ENCODE peak calls at places on chromosomes 12 and 14, in five cellular contexts. T, U, Z, V and Y are unnamed samples.
A peak's percentile ranks its signal among the peaks of the same experiment; 100 is the strongest.

GRCh38 chr14:23299558-23299957 is 3.1 kb downstream of the PPP1R3E start:
- DNase-seq in T (peak; percentile 81), Z (no peak), U (no peak), V (peak; percentile 70), Y (no peak)

GRCh38 chr12:31215521-31216232 is 110.3 kb downstream of the SINHCAF start:
- DNase-seq in Z (no peak), V (no peak), T (peak; percentile 83), U (no peak), Y (no peak)

GRCh38 chr14:99605299-99605961 is 1.4 kb upstream of the CCDC85C start:
- DNase-seq in T (peak; percentile 77), Z (peak; percentile 76), U (peak; percentile 79), V (peak; percentile 74), Y (no peak)

GRCh38 chr12:117060236-117060926 is 38.8 kb downstream of the TESC start:
- DNase-seq in T (no peak), Z (no peak), V (no peak), U (no peak), Y (no peak)

GRCh38 chr12:6767301-6767591 is 1.1 kb downstream of the PTMS start:
- DNase-seq in V (no peak), T (no peak), Z (no peak), U (no peak), Y (no peak)

GRCh38 chr14:79279645-79280399 is 931.5 kb downstream of the DIO2 start:
- DNase-seq in Z (no peak), V (peak; percentile 10), T (peak; percentile 9), U (no peak), Y (no peak)

GRCh38 chr12:47085815-47086252 is 6.1 kb upstream of the AMIGO2 start:
- DNase-seq in T (peak; percentile 73), Z (no peak), U (peak; percentile 44), V (peak; percentile 77), Y (no peak)

GRCh38 chr12:131124487-131125280 is 171.0 kb downstream of the ADGRD1 start:
- DNase-seq in U (peak; percentile 2), Z (no peak), V (no peak), T (no peak), Y (peak; percentile 25)

GRCh38 chr14:60632257-60632656 is 17.0 kb downstream of the SIX1 start:
- DNase-seq in U (no peak), V (no peak), T (no peak), Z (no peak), Y (no peak)

GRCh38 chr12:113462117-113462774 is 9.4 kb downstream of the LHX5 start:
- DNase-seq in V (peak; percentile 68), Z (no peak), U (peak; percentile 67), T (peak; percentile 76), Y (no peak)

GRCh38 chr12:1217191-1217949 is 226.3 kb downstream of the ERC1 start:
- DNase-seq in Z (no peak), T (peak; percentile 84), U (no peak), V (peak; percentile 79), Y (no peak)

GRCh38 chr12:19140381-19141236 is 11.1 kb downstream of the PLEKHA5 start:
- DNase-seq in U (no peak), V (no peak), Z (no peak), T (no peak), Y (no peak)

DNA sequence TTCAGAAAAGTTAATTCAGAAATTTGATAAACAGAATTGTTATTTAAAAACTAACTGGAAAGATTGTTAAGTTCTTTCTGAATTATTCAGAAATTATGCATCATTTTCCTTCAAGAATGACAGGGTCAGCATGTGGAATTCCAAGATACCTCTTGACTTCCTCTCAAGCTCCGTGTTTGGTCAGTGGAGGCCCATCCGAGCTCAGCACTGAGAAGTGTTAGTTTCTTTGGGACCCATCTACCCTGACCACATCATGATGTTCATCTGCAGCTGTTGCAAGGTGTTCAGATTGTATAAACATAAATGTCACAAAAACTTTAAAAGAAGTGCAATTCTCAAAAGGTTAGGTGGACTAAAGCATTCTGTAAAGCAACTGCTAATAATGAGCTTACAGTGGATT is 33.7 kb downstream of the MDM2 start:
- DNase-seq in U (no peak), Z (no peak), T (no peak), V (no peak), Y (no peak)
- TF ChIP-seq CTCF in U (no peak), Z (no peak), T (no peak), V (no peak), Y (no peak)

GRCh38 chr14:28779416-28779941 is 12.9 kb downstream of the FOXG1 start:
- DNase-seq in T (no peak), U (no peak), Z (no peak), V (no peak), Y (no peak)

GRCh38 chr14:28777773-28778606 is 11.4 kb downstream of the FOXG1 start:
- DNase-seq in T (no peak), V (no peak), U (no peak), Z (no peak), Y (no peak)

GRCh38 chr14:28778718-28779117 is 12.1 kb downstream of the FOXG1 start:
- DNase-seq in U (no peak), Z (no peak), T (no peak), V (no peak), Y (no peak)

GRCh38 chr14:28783593-28784143 is 17.1 kb downstream of the FOXG1 start:
- DNase-seq in Z (no peak), T (no peak), V (no peak), U (no peak), Y (no peak)

DNA sequence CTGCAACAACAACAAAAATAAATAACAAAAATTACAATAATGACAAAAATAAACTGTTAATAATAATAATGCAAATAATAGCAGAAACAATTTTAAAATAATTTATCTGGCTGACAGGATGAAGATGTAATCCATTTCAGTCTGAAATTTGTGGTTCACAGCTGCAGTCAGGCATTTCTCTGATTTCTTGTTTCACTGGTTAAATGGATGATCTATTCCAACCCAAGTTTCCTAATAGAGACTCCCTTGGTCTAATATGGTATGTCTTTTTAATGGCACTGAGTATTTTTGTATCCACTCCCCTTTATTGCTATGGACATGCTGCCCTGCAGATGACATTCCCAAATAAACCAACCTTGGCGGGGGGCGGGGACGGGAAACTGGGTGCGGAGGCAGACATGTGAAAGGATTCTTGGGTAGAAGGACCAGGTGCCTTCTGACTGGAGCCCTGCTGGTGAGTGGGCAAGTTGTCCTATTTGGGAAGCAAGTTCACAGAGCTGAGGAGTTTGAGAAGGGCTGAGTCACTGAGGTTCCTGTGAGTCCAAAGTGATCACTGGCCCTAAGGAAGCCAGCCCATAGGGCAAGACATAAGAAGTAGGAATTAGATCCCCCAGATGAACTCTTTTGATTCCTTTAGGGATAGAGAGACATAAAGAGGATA is 14.4 kb downstream of the FOXG1 start:
- DNase-seq in U (no peak), T (no peak), Z (no peak), V (no peak), Y (no peak)
- TF ChIP-seq CTCF in U (no peak), T (no peak), Z (no peak), V (no peak), Y (no peak)

DNA sequence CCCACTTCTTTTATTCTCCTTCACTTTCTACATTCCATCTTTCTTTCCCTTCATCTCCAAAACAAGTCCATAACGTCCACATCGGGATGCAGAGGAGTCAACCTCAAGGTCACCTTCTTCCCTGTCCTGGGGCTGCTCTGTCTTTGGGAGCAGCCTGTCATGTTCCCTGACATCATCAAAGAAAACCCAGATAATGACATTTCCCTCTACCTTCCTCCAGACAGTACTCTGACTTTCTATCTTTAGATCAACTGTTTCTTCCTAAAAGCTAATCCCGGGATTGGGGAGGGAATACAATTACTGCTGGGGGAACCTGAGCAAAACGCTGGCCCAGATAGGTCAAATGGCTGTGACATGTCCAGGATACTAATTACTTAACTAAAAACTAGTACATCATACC is 39.0 kb downstream of the SLC8A3 start:
- DNase-seq in T (no peak), U (no peak), Z (no peak), V (no peak), Y (no peak)
- TF ChIP-seq CTCF in T (no peak), U (no peak), Z (no peak), V (no peak), Y (no peak)

DNA sequence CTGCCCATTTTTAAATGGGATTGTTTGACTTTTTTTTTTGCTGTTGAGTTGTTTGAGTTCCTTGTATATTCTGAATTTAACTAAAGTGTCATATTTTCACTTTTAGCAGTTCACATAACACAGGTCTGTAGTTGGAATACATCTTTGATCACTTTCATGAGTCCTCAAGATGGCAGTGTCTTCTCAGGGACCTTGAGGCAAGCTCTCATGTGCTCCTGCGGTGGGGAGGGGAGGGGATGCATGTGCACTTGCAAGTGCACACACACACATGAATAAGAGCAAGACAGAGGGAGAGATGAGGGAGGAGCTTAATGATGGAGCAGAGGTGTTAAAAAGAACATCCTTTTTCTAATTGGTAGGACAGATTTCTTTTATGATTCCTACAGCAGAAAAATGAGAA is 291.4 kb upstream of the OR4E1 start:
- DNase-seq in T (no peak), U (peak; percentile 34), Z (no peak), V (no peak), Y (no peak)
- TF ChIP-seq CTCF in T (no peak), U (no peak), Z (no peak), V (no peak), Y (no peak)

GRCh38 chr12:109346920-109347319 is 780 bp upstream of the MYO1H start:
- DNase-seq in Z (no peak), V (no peak), U (no peak), T (no peak), Y (no peak)
- TF ChIP-seq CTCF in Z (peak; percentile 30), V (no peak), U (no peak), T (peak; percentile 5), Y (no peak)

GRCh38 chr14:105021656-105022275 is 883 bp upstream of the CDCA4 start:
- DNase-seq in U (peak; percentile 31), T (peak; percentile 54), V (peak; percentile 44), Z (no peak), Y (no peak)

GRCh38 chr14:105020815-105021655 is at the start of gene CDCA4:
- DNase-seq in U (peak; percentile 97), Z (peak; percentile 98), T (peak; percentile 97), V (peak; percentile 93), Y (peak; percentile 99)

GRCh38 chr14:105022276-105022670 is 1.4 kb upstream of the CDCA4 start:
- DNase-seq in U (no peak), T (no peak), V (no peak), Z (no peak), Y (no peak)

GRCh38 chr14:105023791-105024480 is 3.1 kb upstream of the CDCA4 start:
- DNase-seq in Z (no peak), V (peak; percentile 73), U (no peak), T (peak; percentile 68), Y (no peak)

GRCh38 chr14:105023144-105023543 is 2.3 kb upstream of the CDCA4 start:
- DNase-seq in Z (no peak), T (peak; percentile 54), U (no peak), V (no peak), Y (no peak)
- TF ChIP-seq CTCF in Z (no peak), T (no peak), U (no peak), V (no peak), Y (no peak)

DNA sequence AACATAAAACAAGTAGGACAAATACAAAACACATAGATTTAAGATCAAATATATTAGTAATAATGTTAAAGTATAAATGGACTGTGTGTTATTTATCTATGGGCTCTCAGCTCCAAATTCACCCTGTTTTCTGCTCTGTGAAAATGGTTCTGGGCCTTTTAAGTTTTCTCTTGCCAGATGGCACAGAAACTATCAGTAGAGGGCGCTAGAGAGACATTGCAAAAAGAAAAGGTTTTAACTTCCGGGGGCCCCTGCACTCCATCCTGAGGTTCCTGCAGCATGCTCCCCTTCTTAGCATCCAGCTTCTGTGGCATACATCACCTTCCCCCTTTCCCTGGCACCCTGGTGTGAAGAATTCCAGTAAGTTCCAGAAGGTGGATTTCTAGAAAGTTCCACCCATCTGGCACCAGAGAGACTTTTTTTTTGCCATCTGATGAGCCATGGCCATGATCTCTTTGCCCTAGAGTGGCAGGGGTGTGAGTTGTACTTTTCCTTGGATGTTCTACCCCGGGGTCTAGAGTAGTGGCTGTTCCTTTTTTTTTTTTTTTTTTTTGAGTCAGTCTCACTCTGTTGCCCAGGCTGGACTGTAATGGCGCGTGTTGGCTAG is 29.3 kb downstream of the ZCRB1 start:
- DNase-seq in V (no peak), Z (peak; percentile 15), T (peak; percentile 19), U (no peak), Y (no peak)
- TF ChIP-seq CTCF in V (peak; percentile 30), Z (peak; percentile 55), T (peak; percentile 40), U (no peak), Y (peak; percentile 70)

GRCh38 chr12:75120202-75120774 is 89.4 kb downstream of the KCNC2 start:
- DNase-seq in U (no peak), Z (no peak), T (no peak), V (no peak), Y (no peak)
- TF ChIP-seq CTCF in U (no peak), Z (no peak), T (no peak), V (no peak), Y (no peak)